ENCODE peak calls at places on chromosomes 5 and 9, in eight cellular contexts. C, B, R, S, Z, X, F and U are unnamed samples.
A peak's percentile ranks its signal among the peaks of the same experiment; 100 is the strongest.

GRCh38 chr5:88459971-88460370 is 191.3 kb upstream of the TMEM161B start:
- DNase-seq in S (no peak), R (peak; percentile 15), B (no peak), Z (no peak), F (no peak), C (no peak), X (no peak), U (no peak)

GRCh38 chr5:71786337-71787060 is 67.4 kb downstream of the CARTPT start:
- DNase-seq in R (peak; percentile 28), B (no peak), S (no peak), C (no peak), F (no peak), X (no peak), Z (no peak), U (no peak)

GRCh38 chr9:122036988-122037387 is 56.1 kb downstream of the TTLL11 start:
- DNase-seq in R (no peak), X (no peak), C (no peak), S (no peak), B (no peak), Z (no peak), F (no peak), U (no peak)

GRCh38 chr9:107336718-107337360 is 53.8 kb downstream of the RAD23B start:
- DNase-seq in R (no peak), Z (no peak), F (no peak), B (no peak), S (no peak), X (no peak), C (no peak), U (no peak)

GRCh38 chr5:157177935-157178334 is 2.7 kb upstream of the ITK start:
- DNase-seq in R (no peak), S (no peak), C (no peak), F (no peak), X (no peak), Z (no peak), B (no peak), U (no peak)

GRCh38 chr9:114370251-114370984 is 17.4 kb downstream of the AKNA start:
- DNase-seq in S (no peak), Z (no peak), C (peak; percentile 55), F (no peak), X (no peak), R (no peak), B (no peak), U (no peak)

GRCh38 chr5:125198270-125198974 is 452.0 kb upstream of the ZNF608 start:
- DNase-seq in B (peak; percentile 74), S (no peak), R (peak; percentile 94), F (peak; percentile 89), C (peak; percentile 85), X (peak; percentile 98), Z (peak; percentile 27), U (peak; percentile 72)

GRCh38 chr5:133891390-133891789 is 77.0 kb downstream of the C5orf15 start:
- DNase-seq in Z (no peak), C (no peak), R (no peak), S (no peak), X (no peak), B (no peak), F (no peak), U (no peak)

GRCh38 chr9:19946446-19947109 is 157.7 kb upstream of the SLC24A2 start:
- DNase-seq in X (peak; percentile 37), S (no peak), Z (no peak), R (peak; percentile 45), F (peak; percentile 23), C (no peak), B (no peak), U (peak; percentile 38)

GRCh38 chr9:133397895-133398294 is 19.9 kb downstream of the REXO4 start:
- DNase-seq in C (no peak), S (no peak), B (no peak), Z (no peak), R (no peak), X (no peak), F (no peak), U (no peak)